ENCODE peak calls at places on chromosomes 3 and 15, in four cellular contexts. One of them, this sample, is unnamed.
A peak's percentile ranks its signal among the peaks of the same experiment; 100 is the strongest.

GRCh38 chr15:67813104-67813634 is 12.1 kb upstream of the SKOR1 start:
- DNase-seq in A549: no peak
- DNase-seq in endothelial cell of umbilical vein: no peak
- DNase-seq in astrocyte: no peak
- DNase-seq in this sample: no peak

GRCh38 chr3:2303567-2303966 is 204.9 kb downstream of the CNTN4 start:
- DNase-seq in A549: no peak
- DNase-seq in astrocyte: no peak
- DNase-seq in endothelial cell of umbilical vein: no peak
- DNase-seq in this sample: peak; percentile 40

GRCh38 chr15:38029741-38030140 is 95.3 kb downstream of the TMCO5A start:
- DNase-seq in A549: no peak
- DNase-seq in astrocyte: peak; percentile 38
- DNase-seq in endothelial cell of umbilical vein: peak; percentile 41
- DNase-seq in this sample: no peak

GRCh38 chr3:165518346-165518745 is 318.9 kb downstream of the BCHE start:
- DNase-seq in A549: no peak
- DNase-seq in astrocyte: peak; percentile 14
- DNase-seq in endothelial cell of umbilical vein: no peak
- DNase-seq in this sample: peak; percentile 13

GRCh38 chr3:14423197-14423743 is 20.9 kb downstream of the SLC6A6 start:
- DNase-seq in astrocyte: no peak
- DNase-seq in A549: no peak
- DNase-seq in endothelial cell of umbilical vein: no peak
- DNase-seq in this sample: no peak

GRCh38 chr15:92336588-92336987 is 57.1 kb upstream of the ST8SIA2 start:
- DNase-seq in A549: no peak
- DNase-seq in astrocyte: no peak
- DNase-seq in endothelial cell of umbilical vein: no peak
- DNase-seq in this sample: no peak

GRCh38 chr3:44467241-44467640 is 10.2 kb downstream of the ZNF445 start:
- DNase-seq in A549: no peak
- DNase-seq in endothelial cell of umbilical vein: peak; percentile 54
- DNase-seq in astrocyte: no peak
- DNase-seq in this sample: no peak

GRCh38 chr3:165716592-165716991 is 120.6 kb downstream of the BCHE start:
- DNase-seq in A549: no peak
- DNase-seq in astrocyte: no peak
- DNase-seq in endothelial cell of umbilical vein: no peak
- DNase-seq in this sample: no peak

GRCh38 chr3:125079675-125080045 is 23.9 kb upstream of the HEG1 start:
- DNase-seq in astrocyte: no peak
- DNase-seq in endothelial cell of umbilical vein: no peak
- DNase-seq in A549: peak; percentile 15
- DNase-seq in this sample: peak; percentile 52

GRCh38 chr15:68972201-68973065 is 42.1 kb upstream of the NOX5 start:
- DNase-seq in astrocyte: no peak
- DNase-seq in endothelial cell of umbilical vein: no peak
- DNase-seq in A549: no peak
- DNase-seq in this sample: no peak

GRCh38 chr15:98689431-98689861 is 41.1 kb downstream of the IGF1R start:
- DNase-seq in endothelial cell of umbilical vein: no peak
- DNase-seq in astrocyte: peak; percentile 43
- DNase-seq in A549: no peak
- DNase-seq in this sample: peak; percentile 78

GRCh38 chr15:65982941-65983340 is 113.7 kb downstream of the RAB11A start:
- DNase-seq in endothelial cell of umbilical vein: no peak
- DNase-seq in astrocyte: no peak
- DNase-seq in A549: no peak
- DNase-seq in this sample: no peak

GRCh38 chr15:65980824-65981456 is 111.6 kb downstream of the RAB11A start:
- DNase-seq in astrocyte: peak; percentile 70
- DNase-seq in A549: peak; percentile 95
- DNase-seq in endothelial cell of umbilical vein: peak; percentile 52
- DNase-seq in this sample: peak; percentile 67

GRCh38 chr15:65981837-65982696 is 112.8 kb downstream of the RAB11A start:
- DNase-seq in endothelial cell of umbilical vein: no peak
- DNase-seq in astrocyte: no peak
- DNase-seq in A549: peak; percentile 70
- DNase-seq in this sample: no peak

GRCh38 chr15:65979316-65979715 is 110.0 kb downstream of the RAB11A start:
- DNase-seq in endothelial cell of umbilical vein: no peak
- DNase-seq in astrocyte: no peak
- DNase-seq in A549: no peak
- DNase-seq in this sample: no peak

GRCh38 chr15:65979837-65980236 is 110.5 kb downstream of the RAB11A start:
- DNase-seq in endothelial cell of umbilical vein: no peak
- DNase-seq in astrocyte: no peak
- DNase-seq in A549: no peak
- DNase-seq in this sample: no peak
- H3K4me2 ChIP-seq in endothelial cell of umbilical vein: no peak overlapping the region
- H3K4me2 ChIP-seq in astrocyte: no peak overlapping the region
- H3K4me2 ChIP-seq in A549: no peak overlapping the region
- H3K4me2 ChIP-seq in this sample: no peak overlapping the region

DNA sequence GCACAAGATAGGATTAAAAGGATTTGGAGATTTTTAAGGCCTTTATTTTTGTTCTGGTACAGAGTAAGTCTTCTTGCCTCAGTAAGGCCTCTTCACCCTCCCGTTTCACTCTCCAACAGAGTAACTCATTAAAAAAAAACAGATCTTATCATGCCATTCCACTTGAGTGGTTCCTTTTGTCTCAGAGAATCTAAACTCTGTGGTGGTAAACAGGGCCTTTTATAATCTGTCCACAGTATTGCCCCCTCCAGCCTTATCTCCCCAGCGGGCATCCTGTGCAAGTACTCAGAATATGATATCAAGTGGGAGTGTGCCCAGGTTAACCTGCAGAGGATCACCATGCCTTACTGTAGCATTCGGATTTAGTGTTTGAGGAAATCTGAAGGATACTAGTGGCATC is 20.3 kb upstream of the ATOSA start:
- DNase-seq in endothelial cell of umbilical vein: no peak
- DNase-seq in A549: no peak
- DNase-seq in astrocyte: peak; percentile 2
- DNase-seq in this sample: no peak
- H3K4me2 ChIP-seq in endothelial cell of umbilical vein: no peak overlapping the region
- H3K4me2 ChIP-seq in A549: no peak overlapping the region
- H3K4me2 ChIP-seq in astrocyte: no peak overlapping the region
- H3K4me2 ChIP-seq in this sample: no peak overlapping the region

GRCh38 chr15:41982133-41982930 is 10.0 kb upstream of the EHD4 start:
- DNase-seq in endothelial cell of umbilical vein: no peak
- DNase-seq in A549: no peak
- DNase-seq in astrocyte: no peak
- DNase-seq in this sample: no peak

GRCh38 chr15:41980654-41981323 is 8.4 kb upstream of the EHD4 start:
- DNase-seq in endothelial cell of umbilical vein: peak; percentile 72
- DNase-seq in astrocyte: no peak
- DNase-seq in A549: no peak
- DNase-seq in this sample: no peak

GRCh38 chr15:41983221-41983620 is 10.9 kb upstream of the EHD4 start:
- DNase-seq in endothelial cell of umbilical vein: no peak
- DNase-seq in A549: no peak
- DNase-seq in astrocyte: no peak
- DNase-seq in this sample: no peak

GRCh38 chr15:41979493-41980266 is 7.3 kb upstream of the EHD4 start:
- DNase-seq in endothelial cell of umbilical vein: no peak
- DNase-seq in astrocyte: no peak
- DNase-seq in A549: no peak
- DNase-seq in this sample: no peak

GRCh38 chr15:41981373-41982132 is 9.2 kb upstream of the EHD4 start:
- DNase-seq in A549: no peak
- DNase-seq in endothelial cell of umbilical vein: no peak
- DNase-seq in astrocyte: no peak
- DNase-seq in this sample: no peak
- H3K4me2 ChIP-seq in A549: no peak overlapping the region
- H3K4me2 ChIP-seq in endothelial cell of umbilical vein: no peak overlapping the region
- H3K4me2 ChIP-seq in astrocyte: peak overlapping the region; percentile 22
- H3K4me2 ChIP-seq in this sample: no peak overlapping the region

GRCh38 chr3:36973141-36973540 is 19.8 kb downstream of the EPM2AIP1 start:
- DNase-seq in A549: no peak
- DNase-seq in astrocyte: no peak
- DNase-seq in endothelial cell of umbilical vein: no peak
- DNase-seq in this sample: no peak

GRCh38 chr3:36972163-36972562 is 20.8 kb downstream of the EPM2AIP1 start:
- DNase-seq in endothelial cell of umbilical vein: no peak
- DNase-seq in astrocyte: no peak
- DNase-seq in A549: no peak
- DNase-seq in this sample: no peak

GRCh38 chr3:36965440-36965839 is 20.6 kb upstream of the TRANK1 start:
- DNase-seq in astrocyte: no peak
- DNase-seq in A549: no peak
- DNase-seq in endothelial cell of umbilical vein: no peak
- DNase-seq in this sample: no peak

GRCh38 chr3:36969085-36969484 is 23.8 kb downstream of the EPM2AIP1 start:
- DNase-seq in A549: no peak
- DNase-seq in astrocyte: no peak
- DNase-seq in endothelial cell of umbilical vein: no peak
- DNase-seq in this sample: no peak

DNA sequence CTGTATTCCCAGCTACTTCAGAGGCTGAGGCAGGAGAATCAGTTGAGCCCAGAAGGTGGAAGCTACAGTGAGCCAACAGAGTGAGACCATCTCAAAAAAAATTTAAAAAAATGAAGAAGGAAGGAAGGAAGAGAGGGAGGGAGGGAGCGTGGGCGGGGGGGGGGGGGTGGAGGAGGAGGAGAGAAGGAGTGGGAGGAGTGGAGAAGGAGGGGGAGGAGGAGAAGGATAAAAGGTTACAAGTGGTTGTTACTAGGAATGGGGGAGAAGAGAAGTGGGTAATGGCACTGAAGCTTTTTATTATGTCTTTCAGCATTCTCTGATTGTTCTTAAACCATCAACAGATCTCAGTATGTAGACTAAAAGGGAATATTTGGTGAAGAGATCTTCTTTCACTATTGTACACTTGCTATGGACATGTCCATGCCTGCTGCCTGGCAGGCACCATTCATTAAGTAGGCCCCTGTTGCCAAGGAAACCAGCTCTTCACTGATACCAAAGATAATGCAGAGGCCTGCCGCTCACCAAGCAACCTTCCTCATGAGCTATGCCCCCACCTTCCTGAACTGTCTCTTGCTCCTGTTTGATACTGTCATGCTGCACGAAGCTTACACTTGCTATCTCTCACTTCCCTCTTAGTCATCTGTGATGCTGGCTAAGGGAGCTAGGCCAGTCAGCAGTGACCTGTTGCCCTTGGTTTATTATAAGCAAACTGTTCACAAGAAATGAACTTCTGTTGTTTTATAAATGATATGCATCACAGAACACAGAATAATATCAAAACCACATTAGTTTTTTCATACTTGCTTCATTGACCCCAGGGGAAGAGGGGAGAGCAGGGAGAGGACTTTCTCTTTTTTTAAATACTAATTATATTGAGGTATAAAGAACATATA is 23.1 kb downstream of the EPM2AIP1 start:
- DNase-seq in A549: no peak
- DNase-seq in astrocyte: peak; percentile 64
- DNase-seq in endothelial cell of umbilical vein: peak; percentile 66
- DNase-seq in this sample: peak; percentile 82
- H3K4me2 ChIP-seq in A549: peak overlapping the region; percentile 40
- H3K4me2 ChIP-seq in astrocyte: peak overlapping the region; percentile 44
- H3K4me2 ChIP-seq in endothelial cell of umbilical vein: no peak overlapping the region
- H3K4me2 ChIP-seq in this sample: no peak overlapping the region

DNA sequence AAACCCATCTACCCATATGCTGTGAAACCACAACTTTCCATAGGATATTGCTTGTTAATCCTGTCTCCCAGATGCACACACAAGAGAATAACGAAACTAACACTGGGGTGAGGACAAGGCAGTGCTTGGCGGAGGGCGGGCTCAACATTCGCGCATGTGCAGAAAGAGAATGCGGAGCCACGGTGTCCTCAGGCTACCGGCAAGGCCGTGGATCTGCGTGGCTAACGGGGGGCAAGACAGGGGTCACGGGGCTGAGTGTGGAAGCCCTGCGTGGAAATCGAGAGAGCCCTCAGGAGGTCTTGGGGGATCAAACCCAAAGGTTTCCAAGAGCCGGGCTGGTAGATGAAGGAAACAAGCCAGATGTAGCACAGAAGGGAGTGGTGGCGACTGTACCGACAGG is 48.4 kb upstream of the TRA2B start:
- DNase-seq in A549: peak; percentile 44
- DNase-seq in endothelial cell of umbilical vein: no peak
- DNase-seq in astrocyte: no peak
- DNase-seq in this sample: no peak
- H3K4me2 ChIP-seq in A549: peak overlapping the region; percentile 52
- H3K4me2 ChIP-seq in endothelial cell of umbilical vein: no peak overlapping the region
- H3K4me2 ChIP-seq in astrocyte: no peak overlapping the region
- H3K4me2 ChIP-seq in this sample: no peak overlapping the region